ENCODE peak calls at places on chromosome 20, in six cellular contexts. J, B, H, S, Z and V are unnamed samples.

GRCh38 chr20:24102290-24102689 is 113.7 kb upstream of the GGTLC1 start:
- DNase-seq in J (peak), B (no peak), H (peak), S (no peak), Z (no peak), V (no peak)

GRCh38 chr20:35010405-35011192 is 54.9 kb downstream of the MYH7B start:
- DNase-seq in J (no peak), B (no peak), H (no peak), S (no peak), Z (no peak), V (no peak)

GRCh38 chr20:33689973-33690372 is 3.8 kb upstream of the E2F1 start:
- DNase-seq in J (peak), B (no peak), H (no peak), S (no peak), Z (no peak), V (no peak)

GRCh38 chr20:1274485-1275313 is 8.6 kb downstream of the SNPH start:
- DNase-seq in J (no peak), B (no peak), H (no peak), S (no peak), Z (no peak), V (no peak)

GRCh38 chr20:47773381-47773786 is 11.9 kb downstream of the SULF2 start:
- DNase-seq in J (no peak), B (peak), H (no peak), S (no peak), Z (no peak), V (no peak)

GRCh38 chr20:10288421-10288820 is 69.8 kb downstream of the SNAP25 start:
- DNase-seq in J (no peak), B (no peak), H (no peak), S (no peak), Z (no peak), V (no peak)

GRCh38 chr20:61288331-61288784 is 36.3 kb downstream of the CDH4 start:
- DNase-seq in J (no peak), B (no peak), H (no peak), S (peak), Z (no peak), V (no peak)

GRCh38 chr20:48008850-48009535 is 223.7 kb upstream of the SULF2 start:
- DNase-seq in J (no peak), B (no peak), H (no peak), S (no peak), Z (peak), V (no peak)

GRCh38 chr20:59955131-59955796 is 3.0 kb upstream of the CDH26 start:
- DNase-seq in J (no peak), B (no peak), H (peak), S (peak), Z (no peak), V (peak)

GRCh38 chr20:14915356-14915755 is 577.9 kb upstream of the FLRT3 start:
- DNase-seq in J (no peak), B (no peak), H (no peak), S (no peak), Z (no peak), V (no peak)

GRCh38 chr20:57022306-57022705 is 244.1 kb downstream of the BMP7 start:
- DNase-seq in J (no peak), B (no peak), H (peak), S (no peak), Z (no peak), V (no peak)

GRCh38 chr20:62508641-62509051 is 32.9 kb upstream of the GATA5 start:
- DNase-seq in J (no peak), B (no peak), H (no peak), S (no peak), Z (no peak), V (no peak)

GRCh38 chr20:62506087-62506486 is 30.3 kb upstream of the GATA5 start:
- DNase-seq in J (no peak), B (no peak), H (no peak), S (no peak), Z (no peak), V (no peak)

GRCh38 chr20:62506791-62507190 is 31.0 kb upstream of the GATA5 start:
- DNase-seq in J (no peak), B (no peak), H (no peak), S (no peak), Z (no peak), V (no peak)

GRCh38 chr20:62507323-62507722 is 31.5 kb upstream of the GATA5 start:
- DNase-seq in J (no peak), B (no peak), H (no peak), S (no peak), Z (no peak), V (no peak)

GRCh38 chr20:62507991-62508640 is 32.3 kb upstream of the GATA5 start:
- DNase-seq in J (no peak), B (no peak), H (no peak), S (no peak), Z (no peak), V (no peak)
- H3K4me3 ChIP-seq in J (no peak), B (no peak), H (no peak), S (no peak), Z (no peak), V (no peak)

GRCh38 chr20:32208499-32209154 is 947 bp downstream of the POFUT1 start:
- DNase-seq in J (no peak), B (no peak), H (no peak), S (no peak), Z (no peak), V (no peak)
- H3K4me3 ChIP-seq in J (peak), B (peak), H (peak), S (peak), Z (peak), V (peak)

GRCh38 chr20:31670371-31671228 is 32.9 kb downstream of the COX4I2 start:
- DNase-seq in J (no peak), B (peak), H (peak), S (peak), Z (no peak), V (no peak)
- H3K4me3 ChIP-seq in J (no peak), B (no peak), H (no peak), S (no peak), Z (no peak), V (no peak)

DNA sequence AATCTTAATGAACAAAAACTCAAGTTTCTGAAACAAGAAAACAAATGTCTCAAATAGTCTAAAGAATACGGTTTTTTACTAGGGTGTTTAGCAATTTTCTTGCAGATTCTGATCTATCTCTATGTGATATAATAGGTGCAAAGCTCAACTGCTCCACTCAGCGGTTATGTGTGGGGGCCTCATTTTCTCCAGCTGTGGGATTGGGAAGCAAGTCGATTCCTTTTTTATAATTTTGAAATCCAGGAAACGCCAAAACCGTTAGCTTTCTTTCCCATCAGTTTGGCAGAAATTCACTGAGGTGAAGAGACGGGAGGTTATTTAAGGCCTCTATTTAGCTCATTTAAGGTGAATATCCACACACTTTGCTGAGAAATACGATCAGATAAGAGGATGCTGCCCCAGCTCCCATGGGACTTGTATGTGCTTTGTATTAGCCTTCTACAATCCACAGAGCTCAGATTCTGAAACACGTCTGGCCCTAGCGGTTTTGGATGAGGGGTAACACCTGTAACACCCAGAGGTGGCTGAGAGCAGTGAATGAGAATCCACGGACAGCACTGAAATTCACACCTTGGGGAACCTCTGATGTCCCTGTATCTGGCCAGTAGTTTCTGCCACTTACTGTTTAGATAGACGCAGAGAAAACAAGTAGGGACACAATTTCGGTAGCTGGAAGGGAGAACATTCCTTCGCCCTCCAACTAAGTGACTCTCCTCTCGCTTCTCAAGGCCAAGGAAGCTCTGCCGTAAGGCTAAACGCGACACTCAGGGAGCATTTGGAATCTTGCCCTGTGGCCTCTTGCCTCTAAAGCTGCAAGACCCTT is 6.6 kb upstream of the BCAS4 start:
- DNase-seq in J (no peak), B (no peak), H (peak), S (peak), Z (peak), V (no peak)
- H3K4me3 ChIP-seq in J (no peak), B (no peak), H (no peak), S (no peak), Z (no peak), V (no peak)

GRCh38 chr20:29878777-29879442 is 1378.6 kb upstream of the DEFB115 start:
- DNase-seq in J (peak), B (peak), H (no peak), S (no peak), Z (no peak), V (no peak)
- H3K4me3 ChIP-seq in J (no peak), B (peak), H (peak), S (no peak), Z (no peak), V (peak)